ENCODE peak calls at places on chromosome 9, in seven cellular contexts. One of them, this sample, is unnamed.

GRCh38 chr9:86308687-86309086 is 26.3 kb upstream of the ISCA1 start:
- DNase-seq in ovary: no peak
- DNase-seq in brain microvascular endothelial cell: no peak
- DNase-seq in neuronal stem cell: no peak
- DNase-seq in lower lobe of right lung: no peak
- DNase-seq in Panc1: no peak
- DNase-seq in CD4-positive, alpha-beta memory T cell: no peak
- DNase-seq in this sample: no peak

GRCh38 chr9:131179561-131180219 is 54.3 kb downstream of the NUP214 start:
- DNase-seq in ovary: no peak
- DNase-seq in brain microvascular endothelial cell: peak
- DNase-seq in neuronal stem cell: no peak
- DNase-seq in lower lobe of right lung: no peak
- DNase-seq in Panc1: no peak
- DNase-seq in CD4-positive, alpha-beta memory T cell: no peak
- DNase-seq in this sample: peak

GRCh38 chr9:76374702-76375543 is 19.3 kb downstream of the RFK start:
- DNase-seq in ovary: peak
- DNase-seq in brain microvascular endothelial cell: peak
- DNase-seq in neuronal stem cell: no peak
- DNase-seq in lower lobe of right lung: peak
- DNase-seq in Panc1: peak
- DNase-seq in CD4-positive, alpha-beta memory T cell: no peak
- DNase-seq in this sample: peak

GRCh38 chr9:136762915-136763648 is 1.2 kb downstream of the LCN15 start:
- DNase-seq in ovary: peak
- DNase-seq in brain microvascular endothelial cell: no peak
- DNase-seq in neuronal stem cell: peak
- DNase-seq in lower lobe of right lung: peak
- DNase-seq in Panc1: no peak
- DNase-seq in CD4-positive, alpha-beta memory T cell: peak
- DNase-seq in this sample: no peak

GRCh38 chr9:82410306-82410705 is 421.7 kb downstream of the SPATA31D1 start:
- DNase-seq in ovary: no peak
- DNase-seq in brain microvascular endothelial cell: no peak
- DNase-seq in neuronal stem cell: no peak
- DNase-seq in lower lobe of right lung: no peak
- DNase-seq in Panc1: no peak
- DNase-seq in CD4-positive, alpha-beta memory T cell: no peak
- DNase-seq in this sample: peak

GRCh38 chr9:13750061-13750460 is 470.6 kb upstream of the MPDZ start:
- DNase-seq in ovary: no peak
- DNase-seq in brain microvascular endothelial cell: peak
- DNase-seq in neuronal stem cell: no peak
- DNase-seq in lower lobe of right lung: no peak
- DNase-seq in Panc1: no peak
- DNase-seq in CD4-positive, alpha-beta memory T cell: no peak
- DNase-seq in this sample: peak

GRCh38 chr9:80072406-80072805 is 500.6 kb downstream of the TLE4 start:
- DNase-seq in ovary: no peak
- DNase-seq in brain microvascular endothelial cell: no peak
- DNase-seq in neuronal stem cell: no peak
- DNase-seq in lower lobe of right lung: no peak
- DNase-seq in Panc1: no peak
- DNase-seq in CD4-positive, alpha-beta memory T cell: no peak
- DNase-seq in this sample: no peak

GRCh38 chr9:74950456-74950855 is 2.3 kb downstream of the C9orf40 start:
- DNase-seq in ovary: no peak
- DNase-seq in brain microvascular endothelial cell: no peak
- DNase-seq in neuronal stem cell: no peak
- DNase-seq in lower lobe of right lung: no peak
- DNase-seq in Panc1: no peak
- DNase-seq in CD4-positive, alpha-beta memory T cell: no peak
- DNase-seq in this sample: no peak

GRCh38 chr9:12838546-12838945 is 63.7 kb downstream of the LURAP1L start:
- DNase-seq in ovary: no peak
- DNase-seq in brain microvascular endothelial cell: peak
- DNase-seq in neuronal stem cell: no peak
- DNase-seq in lower lobe of right lung: no peak
- DNase-seq in Panc1: no peak
- DNase-seq in CD4-positive, alpha-beta memory T cell: no peak
- DNase-seq in this sample: no peak

GRCh38 chr9:96719538-96720315 is 58.2 kb downstream of the ZNF510 start:
- DNase-seq in ovary: no peak
- DNase-seq in brain microvascular endothelial cell: no peak
- DNase-seq in neuronal stem cell: no peak
- DNase-seq in lower lobe of right lung: no peak
- DNase-seq in Panc1: no peak
- DNase-seq in CD4-positive, alpha-beta memory T cell: no peak
- DNase-seq in this sample: peak

GRCh38 chr9:83056180-83056579 is 6.8 kb downstream of the RASEF start:
- DNase-seq in ovary: no peak
- DNase-seq in brain microvascular endothelial cell: no peak
- DNase-seq in neuronal stem cell: no peak
- DNase-seq in lower lobe of right lung: no peak
- DNase-seq in Panc1: no peak
- DNase-seq in CD4-positive, alpha-beta memory T cell: no peak
- DNase-seq in this sample: no peak

GRCh38 chr9:130284690-130285089 is 19.1 kb downstream of the HMCN2 start:
- DNase-seq in ovary: no peak
- DNase-seq in brain microvascular endothelial cell: no peak
- DNase-seq in neuronal stem cell: no peak
- DNase-seq in lower lobe of right lung: no peak
- DNase-seq in Panc1: no peak
- DNase-seq in CD4-positive, alpha-beta memory T cell: no peak
- DNase-seq in this sample: no peak

GRCh38 chr9:34376596-34377401 is at the start of gene MYORG:
- DNase-seq in ovary: peak
- DNase-seq in brain microvascular endothelial cell: peak
- DNase-seq in neuronal stem cell: peak
- DNase-seq in lower lobe of right lung: peak
- DNase-seq in Panc1: peak
- DNase-seq in CD4-positive, alpha-beta memory T cell: peak
- DNase-seq in this sample: peak

GRCh38 chr9:99199938-99200539 is 21.7 kb downstream of the ALG2 start:
- DNase-seq in ovary: no peak
- DNase-seq in brain microvascular endothelial cell: no peak
- DNase-seq in neuronal stem cell: no peak
- DNase-seq in lower lobe of right lung: no peak
- DNase-seq in Panc1: no peak
- DNase-seq in CD4-positive, alpha-beta memory T cell: no peak
- DNase-seq in this sample: no peak

GRCh38 chr9:110148384-110148783 is 59.6 kb downstream of the C9orf152 start:
- DNase-seq in ovary: no peak
- DNase-seq in brain microvascular endothelial cell: no peak
- DNase-seq in neuronal stem cell: no peak
- DNase-seq in lower lobe of right lung: no peak
- DNase-seq in Panc1: no peak
- DNase-seq in CD4-positive, alpha-beta memory T cell: no peak
- DNase-seq in this sample: no peak

GRCh38 chr9:82797539-82797938 is 265.4 kb downstream of the RASEF start:
- DNase-seq in ovary: no peak
- DNase-seq in brain microvascular endothelial cell: no peak
- DNase-seq in neuronal stem cell: no peak
- DNase-seq in lower lobe of right lung: no peak
- DNase-seq in Panc1: no peak
- DNase-seq in CD4-positive, alpha-beta memory T cell: no peak
- DNase-seq in this sample: no peak

GRCh38 chr9:12884736-12885395 is 110.0 kb downstream of the LURAP1L start:
- DNase-seq in ovary: no peak
- DNase-seq in brain microvascular endothelial cell: peak
- DNase-seq in neuronal stem cell: no peak
- DNase-seq in lower lobe of right lung: no peak
- DNase-seq in Panc1: peak
- DNase-seq in CD4-positive, alpha-beta memory T cell: no peak
- DNase-seq in this sample: peak

GRCh38 chr9:84170521-84171141 is 169.9 kb downstream of the SLC28A3 start:
- DNase-seq in ovary: peak
- DNase-seq in brain microvascular endothelial cell: peak
- DNase-seq in neuronal stem cell: no peak
- DNase-seq in lower lobe of right lung: peak
- DNase-seq in Panc1: no peak
- DNase-seq in CD4-positive, alpha-beta memory T cell: no peak
- DNase-seq in this sample: peak

GRCh38 chr9:113649054-113649453 is 185.5 kb downstream of the RGS3 start:
- DNase-seq in ovary: peak
- DNase-seq in brain microvascular endothelial cell: no peak
- DNase-seq in neuronal stem cell: no peak
- DNase-seq in lower lobe of right lung: peak
- DNase-seq in Panc1: no peak
- DNase-seq in CD4-positive, alpha-beta memory T cell: no peak
- DNase-seq in this sample: no peak

GRCh38 chr9:2809692-2810423 is 34.0 kb downstream of the PUM3 start:
- DNase-seq in ovary: peak
- DNase-seq in brain microvascular endothelial cell: peak
- DNase-seq in neuronal stem cell: peak
- DNase-seq in lower lobe of right lung: no peak
- DNase-seq in Panc1: no peak
- DNase-seq in CD4-positive, alpha-beta memory T cell: no peak
- DNase-seq in this sample: peak

GRCh38 chr9:21964925-21965385 is 29.2 kb downstream of the CDKN2A start:
- DNase-seq in ovary: no peak
- DNase-seq in brain microvascular endothelial cell: no peak
- DNase-seq in neuronal stem cell: no peak
- DNase-seq in lower lobe of right lung: no peak
- DNase-seq in Panc1: no peak
- DNase-seq in CD4-positive, alpha-beta memory T cell: peak
- DNase-seq in this sample: no peak

GRCh38 chr9:14455243-14455642 is 141.3 kb upstream of the NFIB start:
- DNase-seq in ovary: no peak
- DNase-seq in brain microvascular endothelial cell: no peak
- DNase-seq in neuronal stem cell: no peak
- DNase-seq in lower lobe of right lung: no peak
- DNase-seq in Panc1: no peak
- DNase-seq in CD4-positive, alpha-beta memory T cell: no peak
- DNase-seq in this sample: no peak

GRCh38 chr9:137070201-137070905 is at the start of gene SAPCD2:
- DNase-seq in ovary: no peak
- DNase-seq in brain microvascular endothelial cell: peak
- DNase-seq in neuronal stem cell: peak
- DNase-seq in lower lobe of right lung: peak
- DNase-seq in Panc1: no peak
- DNase-seq in CD4-positive, alpha-beta memory T cell: peak
- DNase-seq in this sample: peak

GRCh38 chr9:95083086-95083768 is 234.3 kb downstream of the FANCC start:
- DNase-seq in ovary: no peak
- DNase-seq in brain microvascular endothelial cell: no peak
- DNase-seq in neuronal stem cell: no peak
- DNase-seq in lower lobe of right lung: no peak
- DNase-seq in Panc1: no peak
- DNase-seq in CD4-positive, alpha-beta memory T cell: no peak
- DNase-seq in this sample: no peak

GRCh38 chr9:95085036-95085770 is 232.3 kb downstream of the FANCC start:
- DNase-seq in ovary: no peak
- DNase-seq in brain microvascular endothelial cell: no peak
- DNase-seq in neuronal stem cell: no peak
- DNase-seq in lower lobe of right lung: no peak
- DNase-seq in Panc1: no peak
- DNase-seq in CD4-positive, alpha-beta memory T cell: no peak
- DNase-seq in this sample: no peak

GRCh38 chr9:95085861-95086563 is 231.5 kb downstream of the FANCC start:
- DNase-seq in ovary: no peak
- DNase-seq in brain microvascular endothelial cell: no peak
- DNase-seq in neuronal stem cell: no peak
- DNase-seq in lower lobe of right lung: no peak
- DNase-seq in Panc1: no peak
- DNase-seq in CD4-positive, alpha-beta memory T cell: no peak
- DNase-seq in this sample: no peak

GRCh38 chr9:95082401-95083084 is 235.0 kb downstream of the FANCC start:
- DNase-seq in ovary: no peak
- DNase-seq in brain microvascular endothelial cell: no peak
- DNase-seq in neuronal stem cell: no peak
- DNase-seq in lower lobe of right lung: no peak
- DNase-seq in Panc1: no peak
- DNase-seq in CD4-positive, alpha-beta memory T cell: no peak
- DNase-seq in this sample: no peak

GRCh38 chr9:95084254-95084934 is 233.1 kb downstream of the FANCC start:
- DNase-seq in ovary: no peak
- DNase-seq in brain microvascular endothelial cell: no peak
- DNase-seq in neuronal stem cell: no peak
- DNase-seq in lower lobe of right lung: no peak
- DNase-seq in Panc1: no peak
- DNase-seq in CD4-positive, alpha-beta memory T cell: no peak
- DNase-seq in this sample: no peak
- H3K27ac ChIP-seq in ovary: no peak
- H3K27ac ChIP-seq in brain microvascular endothelial cell: no peak
- H3K27ac ChIP-seq in neuronal stem cell: no peak
- H3K27ac ChIP-seq in lower lobe of right lung: no peak
- H3K27ac ChIP-seq in Panc1: no peak
- H3K27ac ChIP-seq in CD4-positive, alpha-beta memory T cell: no peak
- H3K27ac ChIP-seq in this sample: no peak

GRCh38 chr9:95276395-95276954 is 41.0 kb downstream of the FANCC start:
- DNase-seq in ovary: no peak
- DNase-seq in brain microvascular endothelial cell: no peak
- DNase-seq in neuronal stem cell: no peak
- DNase-seq in lower lobe of right lung: no peak
- DNase-seq in Panc1: no peak
- DNase-seq in CD4-positive, alpha-beta memory T cell: no peak
- DNase-seq in this sample: no peak
- H3K27ac ChIP-seq in ovary: no peak
- H3K27ac ChIP-seq in brain microvascular endothelial cell: no peak
- H3K27ac ChIP-seq in neuronal stem cell: no peak
- H3K27ac ChIP-seq in lower lobe of right lung: no peak
- H3K27ac ChIP-seq in Panc1: no peak
- H3K27ac ChIP-seq in CD4-positive, alpha-beta memory T cell: no peak
- H3K27ac ChIP-seq in this sample: no peak

GRCh38 chr9:129072171-129072570 is 8.7 kb upstream of the DOLPP1 start:
- DNase-seq in ovary: no peak
- DNase-seq in brain microvascular endothelial cell: no peak
- DNase-seq in neuronal stem cell: no peak
- DNase-seq in lower lobe of right lung: no peak
- DNase-seq in Panc1: no peak
- DNase-seq in CD4-positive, alpha-beta memory T cell: no peak
- DNase-seq in this sample: no peak
- H3K27ac ChIP-seq in ovary: no peak
- H3K27ac ChIP-seq in brain microvascular endothelial cell: no peak
- H3K27ac ChIP-seq in neuronal stem cell: no peak
- H3K27ac ChIP-seq in lower lobe of right lung: no peak
- H3K27ac ChIP-seq in Panc1: no peak
- H3K27ac ChIP-seq in CD4-positive, alpha-beta memory T cell: no peak
- H3K27ac ChIP-seq in this sample: no peak

GRCh38 chr9:68457803-68458202 is 82.9 kb downstream of the TMEM252 start:
- DNase-seq in ovary: no peak
- DNase-seq in brain microvascular endothelial cell: no peak
- DNase-seq in neuronal stem cell: no peak
- DNase-seq in lower lobe of right lung: no peak
- DNase-seq in Panc1: no peak
- DNase-seq in CD4-positive, alpha-beta memory T cell: no peak
- DNase-seq in this sample: no peak

GRCh38 chr9:68454579-68455334 is 85.9 kb downstream of the TMEM252 start:
- DNase-seq in ovary: no peak
- DNase-seq in brain microvascular endothelial cell: no peak
- DNase-seq in neuronal stem cell: no peak
- DNase-seq in lower lobe of right lung: no peak
- DNase-seq in Panc1: no peak
- DNase-seq in CD4-positive, alpha-beta memory T cell: no peak
- DNase-seq in this sample: no peak

GRCh38 chr9:68458918-68459317 is 81.8 kb downstream of the TMEM252 start:
- DNase-seq in ovary: no peak
- DNase-seq in brain microvascular endothelial cell: no peak
- DNase-seq in neuronal stem cell: no peak
- DNase-seq in lower lobe of right lung: no peak
- DNase-seq in Panc1: no peak
- DNase-seq in CD4-positive, alpha-beta memory T cell: no peak
- DNase-seq in this sample: no peak

GRCh38 chr9:68455436-68455835 is 85.2 kb downstream of the TMEM252 start:
- DNase-seq in ovary: no peak
- DNase-seq in brain microvascular endothelial cell: no peak
- DNase-seq in neuronal stem cell: no peak
- DNase-seq in lower lobe of right lung: no peak
- DNase-seq in Panc1: no peak
- DNase-seq in CD4-positive, alpha-beta memory T cell: no peak
- DNase-seq in this sample: no peak
- H3K27ac ChIP-seq in ovary: no peak
- H3K27ac ChIP-seq in brain microvascular endothelial cell: no peak
- H3K27ac ChIP-seq in neuronal stem cell: no peak
- H3K27ac ChIP-seq in lower lobe of right lung: no peak
- H3K27ac ChIP-seq in Panc1: no peak
- H3K27ac ChIP-seq in CD4-positive, alpha-beta memory T cell: no peak
- H3K27ac ChIP-seq in this sample: no peak